ENCODE peak calls at places on chromosome 1, in nine cellular contexts. One of them, this sample, is unnamed.

GRCh38 chr1:50332941-50333594 is 90.2 kb downstream of the DMRTA2 start:
- DNase-seq in left ventricle myocardium inferior: peak; percentile 59
- DNase-seq in AG04450: no peak
- DNase-seq in OCI-LY7: peak; percentile 41
- DNase-seq in stomach: peak; percentile 40
- DNase-seq in HCT116: no peak
- DNase-seq in thoracic aorta: no peak
- DNase-seq in cardiac muscle cell: peak; percentile 78
- DNase-seq in RWPE2: no peak
- DNase-seq in this sample: peak; percentile 54

GRCh38 chr1:67646145-67647035 is 38.6 kb upstream of the GADD45A start:
- DNase-seq in left ventricle myocardium inferior: peak; percentile 57
- DNase-seq in AG04450: no peak
- DNase-seq in OCI-LY7: no peak
- DNase-seq in stomach: no peak
- DNase-seq in HCT116: no peak
- DNase-seq in thoracic aorta: no peak
- DNase-seq in cardiac muscle cell: peak; percentile 64
- DNase-seq in RWPE2: no peak
- DNase-seq in this sample: peak; percentile 20

GRCh38 chr1:147072371-147073061 is 99.8 kb downstream of the PRKAB2 start:
- DNase-seq in left ventricle myocardium inferior: no peak
- DNase-seq in AG04450: no peak
- DNase-seq in OCI-LY7: no peak
- DNase-seq in stomach: no peak
- DNase-seq in HCT116: no peak
- DNase-seq in thoracic aorta: no peak
- DNase-seq in cardiac muscle cell: peak; percentile 46
- DNase-seq in RWPE2: no peak
- DNase-seq in this sample: no peak

GRCh38 chr1:212782422-212783154 is 9.0 kb downstream of the NSL1 start:
- DNase-seq in left ventricle myocardium inferior: no peak
- DNase-seq in AG04450: no peak
- DNase-seq in OCI-LY7: peak; percentile 42
- DNase-seq in stomach: no peak
- DNase-seq in HCT116: no peak
- DNase-seq in thoracic aorta: no peak
- DNase-seq in cardiac muscle cell: no peak
- DNase-seq in RWPE2: no peak
- DNase-seq in this sample: no peak

GRCh38 chr1:231027136-231027925 is 12.7 kb downstream of the FAM89A start:
- DNase-seq in left ventricle myocardium inferior: no peak
- DNase-seq in AG04450: no peak
- DNase-seq in OCI-LY7: no peak
- DNase-seq in stomach: no peak
- DNase-seq in HCT116: no peak
- DNase-seq in thoracic aorta: no peak
- DNase-seq in cardiac muscle cell: no peak
- DNase-seq in RWPE2: no peak
- DNase-seq in this sample: no peak

GRCh38 chr1:31926252-31926651 is 11.9 kb downstream of the PTP4A2 start:
- DNase-seq in left ventricle myocardium inferior: no peak
- DNase-seq in AG04450: no peak
- DNase-seq in OCI-LY7: no peak
- DNase-seq in stomach: no peak
- DNase-seq in HCT116: no peak
- DNase-seq in thoracic aorta: no peak
- DNase-seq in cardiac muscle cell: no peak
- DNase-seq in RWPE2: no peak
- DNase-seq in this sample: no peak

GRCh38 chr1:182668633-182669032 is 15.8 kb downstream of the RGS8 start:
- DNase-seq in left ventricle myocardium inferior: no peak
- DNase-seq in AG04450: no peak
- DNase-seq in OCI-LY7: no peak
- DNase-seq in stomach: no peak
- DNase-seq in HCT116: no peak
- DNase-seq in thoracic aorta: no peak
- DNase-seq in cardiac muscle cell: no peak
- DNase-seq in RWPE2: no peak
- DNase-seq in this sample: peak; percentile 97

GRCh38 chr1:7525664-7526063 is 245.4 kb upstream of the VAMP3 start:
- DNase-seq in left ventricle myocardium inferior: no peak
- DNase-seq in AG04450: no peak
- DNase-seq in OCI-LY7: no peak
- DNase-seq in stomach: no peak
- DNase-seq in HCT116: no peak
- DNase-seq in thoracic aorta: no peak
- DNase-seq in cardiac muscle cell: no peak
- DNase-seq in RWPE2: peak; percentile 34
- DNase-seq in this sample: no peak

GRCh38 chr1:171219751-171220385 is 28.4 kb upstream of the FMO1 start:
- DNase-seq in left ventricle myocardium inferior: no peak
- DNase-seq in AG04450: peak; percentile 81
- DNase-seq in OCI-LY7: no peak
- DNase-seq in stomach: no peak
- DNase-seq in HCT116: no peak
- DNase-seq in thoracic aorta: no peak
- DNase-seq in cardiac muscle cell: no peak
- DNase-seq in RWPE2: no peak
- DNase-seq in this sample: no peak

GRCh38 chr1:159906960-159907359 is 7.0 kb upstream of the CFAP45 start:
- DNase-seq in left ventricle myocardium inferior: no peak
- DNase-seq in AG04450: no peak
- DNase-seq in OCI-LY7: no peak
- DNase-seq in stomach: no peak
- DNase-seq in HCT116: no peak
- DNase-seq in thoracic aorta: no peak
- DNase-seq in cardiac muscle cell: no peak
- DNase-seq in RWPE2: no peak
- DNase-seq in this sample: no peak

GRCh38 chr1:219476116-219476515 is 136.8 kb downstream of the ZC3H11B start:
- DNase-seq in left ventricle myocardium inferior: no peak
- DNase-seq in AG04450: no peak
- DNase-seq in OCI-LY7: no peak
- DNase-seq in stomach: no peak
- DNase-seq in HCT116: no peak
- DNase-seq in thoracic aorta: no peak
- DNase-seq in cardiac muscle cell: no peak
- DNase-seq in RWPE2: no peak
- DNase-seq in this sample: no peak

GRCh38 chr1:177615251-177615650 is 354.6 kb downstream of the SEC16B start:
- DNase-seq in left ventricle myocardium inferior: no peak
- DNase-seq in AG04450: no peak
- DNase-seq in OCI-LY7: no peak
- DNase-seq in stomach: no peak
- DNase-seq in HCT116: no peak
- DNase-seq in thoracic aorta: no peak
- DNase-seq in cardiac muscle cell: no peak
- DNase-seq in RWPE2: no peak
- DNase-seq in this sample: no peak

DNA sequence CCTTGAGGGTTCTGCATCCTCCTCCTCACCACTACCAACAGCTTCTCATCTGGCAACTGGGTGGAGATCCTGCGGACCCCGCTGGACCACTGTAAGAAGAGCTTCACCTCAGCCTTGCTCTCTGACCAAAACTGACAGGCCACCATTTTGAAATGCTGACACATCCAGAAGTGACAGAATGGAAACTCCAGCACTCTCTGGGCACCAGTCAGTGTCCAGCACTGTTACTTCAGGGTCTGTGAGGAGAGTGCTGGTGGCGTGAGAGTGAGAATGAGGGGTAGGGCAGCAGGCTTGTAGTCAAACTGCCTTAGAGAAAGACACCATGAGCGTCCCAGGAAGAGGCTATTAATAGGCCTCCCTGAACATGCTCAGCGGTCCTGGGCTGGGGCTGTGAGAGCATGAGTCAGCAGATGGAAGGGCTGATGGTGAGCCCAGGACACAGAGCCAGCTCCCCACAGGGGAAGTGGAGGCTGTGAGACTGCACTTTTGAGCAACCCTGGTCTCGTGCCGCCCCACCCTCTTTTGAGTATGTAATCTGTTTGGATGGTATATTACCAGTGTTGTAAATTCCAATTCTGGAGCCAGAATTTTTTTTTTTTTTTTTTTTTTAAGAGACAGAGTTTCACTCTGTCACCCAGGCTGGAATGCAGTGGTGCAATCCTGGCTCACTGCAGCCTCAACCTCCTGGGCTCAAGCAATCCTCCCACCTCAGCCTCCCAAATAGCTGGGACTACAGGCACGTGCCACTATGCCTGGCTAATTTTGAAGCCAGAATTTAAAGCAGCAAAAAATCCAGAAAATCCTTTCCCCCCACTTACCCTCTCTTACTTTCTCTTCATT is 34.4 kb upstream of the SLC30A1 start:
- DNase-seq in left ventricle myocardium inferior: peak; percentile 74
- DNase-seq in AG04450: peak; percentile 75
- DNase-seq in OCI-LY7: no peak
- DNase-seq in stomach: peak; percentile 52
- DNase-seq in HCT116: no peak
- DNase-seq in thoracic aorta: peak; percentile 81
- DNase-seq in cardiac muscle cell: peak; percentile 77
- DNase-seq in RWPE2: no peak
- DNase-seq in this sample: peak; percentile 56
- H3K27ac ChIP-seq in left ventricle myocardium inferior: peak overlapping the region; percentile 82
- H3K27ac ChIP-seq in AG04450: peak overlapping the region; percentile 89
- H3K27ac ChIP-seq in OCI-LY7: no peak overlapping the region
- H3K27ac ChIP-seq in stomach: peak overlapping the region; percentile 42
- H3K27ac ChIP-seq in HCT116: no peak overlapping the region
- H3K27ac ChIP-seq in thoracic aorta: peak overlapping the region; percentile 92
- H3K27ac ChIP-seq in cardiac muscle cell: peak overlapping the region; percentile 79
- H3K27ac ChIP-seq in RWPE2: no peak overlapping the region
- H3K27ac ChIP-seq in this sample: no peak overlapping the region

GRCh38 chr1:167909691-167910180 is 4.2 kb downstream of the ADCY10 start:
- DNase-seq in left ventricle myocardium inferior: no peak
- DNase-seq in AG04450: no peak
- DNase-seq in OCI-LY7: no peak
- DNase-seq in stomach: no peak
- DNase-seq in HCT116: no peak
- DNase-seq in thoracic aorta: no peak
- DNase-seq in cardiac muscle cell: no peak
- DNase-seq in RWPE2: no peak
- DNase-seq in this sample: no peak

GRCh38 chr1:167910530-167910929 is 3.4 kb downstream of the ADCY10 start:
- DNase-seq in left ventricle myocardium inferior: no peak
- DNase-seq in AG04450: no peak
- DNase-seq in OCI-LY7: no peak
- DNase-seq in stomach: peak; percentile 52
- DNase-seq in HCT116: no peak
- DNase-seq in thoracic aorta: no peak
- DNase-seq in cardiac muscle cell: no peak
- DNase-seq in RWPE2: no peak
- DNase-seq in this sample: no peak

GRCh38 chr1:167913895-167914502 is at the start of gene ADCY10:
- DNase-seq in left ventricle myocardium inferior: no peak
- DNase-seq in AG04450: no peak
- DNase-seq in OCI-LY7: no peak
- DNase-seq in stomach: peak; percentile 37
- DNase-seq in HCT116: no peak
- DNase-seq in thoracic aorta: no peak
- DNase-seq in cardiac muscle cell: no peak
- DNase-seq in RWPE2: no peak
- DNase-seq in this sample: no peak

GRCh38 chr1:167911413-167911812 is 2.5 kb downstream of the ADCY10 start:
- DNase-seq in left ventricle myocardium inferior: no peak
- DNase-seq in AG04450: no peak
- DNase-seq in OCI-LY7: no peak
- DNase-seq in stomach: peak; percentile 74
- DNase-seq in HCT116: no peak
- DNase-seq in thoracic aorta: no peak
- DNase-seq in cardiac muscle cell: no peak
- DNase-seq in RWPE2: no peak
- DNase-seq in this sample: no peak

DNA sequence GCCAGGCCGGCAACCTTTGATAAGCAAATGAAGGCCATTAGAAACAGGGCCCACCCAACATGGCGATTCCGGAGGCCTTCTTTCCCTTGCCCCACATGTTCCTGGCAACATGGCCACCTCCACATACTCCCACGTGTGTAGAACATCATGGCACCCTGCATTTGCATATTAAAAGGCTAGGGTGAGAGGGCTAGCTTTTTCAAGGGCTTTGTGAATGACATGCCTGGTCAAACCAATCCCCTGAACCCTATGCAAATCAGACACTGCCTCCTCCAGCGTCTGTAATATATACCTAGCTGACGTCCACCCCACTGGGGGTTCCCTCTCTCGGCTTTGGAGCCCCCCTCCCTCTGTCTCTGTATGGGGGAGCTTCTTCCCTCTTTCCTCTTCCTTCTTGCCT is 1.6 kb downstream of the ADCY10 start:
- DNase-seq in left ventricle myocardium inferior: no peak
- DNase-seq in AG04450: no peak
- DNase-seq in OCI-LY7: no peak
- DNase-seq in stomach: no peak
- DNase-seq in HCT116: no peak
- DNase-seq in thoracic aorta: no peak
- DNase-seq in cardiac muscle cell: no peak
- DNase-seq in RWPE2: no peak
- DNase-seq in this sample: no peak
- TF ChIP-seq CTCF in left ventricle myocardium inferior: no peak
- TF ChIP-seq CTCF in AG04450: no peak
- TF ChIP-seq CTCF in OCI-LY7: no peak
- TF ChIP-seq CTCF in stomach: no peak
- TF ChIP-seq CTCF in HCT116: no peak
- TF ChIP-seq CTCF in thoracic aorta: no peak
- TF ChIP-seq CTCF in cardiac muscle cell: no peak
- TF ChIP-seq CTCF in RWPE2: no peak
- TF ChIP-seq CTCF in this sample: no peak

GRCh38 chr1:24652382-24652781 is 9.3 kb downstream of the SRRM1 start:
- DNase-seq in left ventricle myocardium inferior: no peak
- DNase-seq in AG04450: no peak
- DNase-seq in OCI-LY7: no peak
- DNase-seq in stomach: no peak
- DNase-seq in HCT116: no peak
- DNase-seq in thoracic aorta: no peak
- DNase-seq in cardiac muscle cell: no peak
- DNase-seq in RWPE2: no peak
- DNase-seq in this sample: no peak
- H3K27ac ChIP-seq in left ventricle myocardium inferior: no peak overlapping the region
- H3K27ac ChIP-seq in AG04450: no peak overlapping the region
- H3K27ac ChIP-seq in OCI-LY7: no peak overlapping the region
- H3K27ac ChIP-seq in stomach: no peak overlapping the region
- H3K27ac ChIP-seq in HCT116: no peak overlapping the region
- H3K27ac ChIP-seq in thoracic aorta: no peak overlapping the region
- H3K27ac ChIP-seq in cardiac muscle cell: no peak overlapping the region
- H3K27ac ChIP-seq in RWPE2: no peak overlapping the region
- H3K27ac ChIP-seq in this sample: no peak overlapping the region

DNA sequence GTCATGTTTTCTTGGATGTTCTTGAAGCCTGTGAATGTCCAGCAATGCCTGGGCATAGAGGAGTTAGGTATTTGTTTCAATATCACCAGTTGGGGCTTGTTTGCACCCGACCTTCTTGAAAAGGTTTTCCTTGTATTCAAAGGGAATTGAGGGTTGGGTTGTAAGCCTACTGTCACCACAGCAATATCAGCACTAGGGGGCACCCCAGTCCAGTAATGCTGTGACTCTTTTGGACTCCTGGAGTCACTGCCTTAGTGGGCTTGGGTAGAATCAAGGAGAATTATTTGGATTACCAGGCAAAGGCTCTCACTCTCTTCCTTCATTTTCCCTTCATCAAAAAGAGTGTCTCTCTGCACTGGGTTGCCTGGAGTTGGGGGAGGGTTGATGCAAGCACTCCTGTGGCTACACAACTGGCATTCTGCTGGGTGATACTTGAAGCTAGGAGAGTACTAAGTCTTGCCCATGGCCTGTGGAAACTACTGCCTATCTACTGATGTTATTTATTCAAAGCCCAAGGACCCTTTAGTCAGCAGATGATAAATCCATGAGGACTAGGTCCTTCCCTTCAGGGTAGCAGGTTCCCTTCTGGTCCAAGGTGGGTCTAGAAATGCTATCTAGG is 34.5 kb downstream of the OR10R2 start:
- DNase-seq in left ventricle myocardium inferior: no peak
- DNase-seq in AG04450: no peak
- DNase-seq in OCI-LY7: peak; percentile 56
- DNase-seq in stomach: no peak
- DNase-seq in HCT116: no peak
- DNase-seq in thoracic aorta: no peak
- DNase-seq in cardiac muscle cell: peak; percentile 55
- DNase-seq in RWPE2: no peak
- DNase-seq in this sample: peak; percentile 2
- TF ChIP-seq CTCF in left ventricle myocardium inferior: peak; percentile 38
- TF ChIP-seq CTCF in AG04450: peak; percentile 46
- TF ChIP-seq CTCF in OCI-LY7: peak; percentile 84
- TF ChIP-seq CTCF in stomach: no peak
- TF ChIP-seq CTCF in HCT116: peak; percentile 48
- TF ChIP-seq CTCF in thoracic aorta: peak; percentile 23
- TF ChIP-seq CTCF in cardiac muscle cell: peak; percentile 63
- TF ChIP-seq CTCF in RWPE2: no peak
- TF ChIP-seq CTCF in this sample: no peak